ENCODE peak calls at places on chromosome 11, in six cellular contexts. Q is PC-3, R is Peyer's patch, G is heart left ventricle, T is stomach, S is lower lobe of right lung. M is an unnamed sample. For H3K4me1, the result is how much of the 10 kb centered on the place peaks cover.

GRCh38 chr11:70541176-70541575 is 142.8 kb downstream of the CTTN start:
- DNase-seq in Q (no peak), R (peak), G (peak), T (no peak), S (peak), M (no peak)

GRCh38 chr11:18705651-18706281 is 7.2 kb downstream of the TMEM86A start:
- DNase-seq in Q (no peak), R (peak), G (no peak), T (peak), S (peak), M (peak)

GRCh38 chr11:64571050-64571409 is 20.0 kb upstream of the SLC22A12 start:
- DNase-seq in Q (no peak), R (no peak), G (no peak), T (no peak), S (peak), M (no peak)

GRCh38 chr11:13462311-13462927 is 603 bp downstream of the BTBD10 start:
- DNase-seq in Q (peak), R (no peak), G (peak), T (peak), S (peak), M (peak)

GRCh38 chr11:77873345-77873744 is 52.4 kb downstream of the AAMDC start:
- DNase-seq in Q (no peak), R (no peak), G (no peak), T (no peak), S (no peak), M (no peak)

GRCh38 chr11:43504316-43504950 is 145.7 kb downstream of the TTC17 start:
- DNase-seq in Q (peak), R (no peak), G (no peak), T (no peak), S (no peak), M (peak)

GRCh38 chr11:78786086-78786485 is 211.4 kb upstream of the NARS2 start:
- DNase-seq in Q (no peak), R (no peak), G (no peak), T (no peak), S (no peak), M (no peak)

GRCh38 chr11:78643676-78644056 is 69.0 kb upstream of the NARS2 start:
- DNase-seq in Q (no peak), R (no peak), G (no peak), T (no peak), S (no peak), M (no peak)

GRCh38 chr11:128790200-128790599 is 76.9 kb downstream of the KCNJ1 start:
- DNase-seq in Q (peak), R (no peak), G (peak), T (no peak), S (no peak), M (no peak)

GRCh38 chr11:68017858-68018729 is 8.0 kb downstream of the ALDH3B1 start:
- DNase-seq in Q (no peak), R (no peak), G (no peak), T (no peak), S (no peak), M (no peak)

DNA sequence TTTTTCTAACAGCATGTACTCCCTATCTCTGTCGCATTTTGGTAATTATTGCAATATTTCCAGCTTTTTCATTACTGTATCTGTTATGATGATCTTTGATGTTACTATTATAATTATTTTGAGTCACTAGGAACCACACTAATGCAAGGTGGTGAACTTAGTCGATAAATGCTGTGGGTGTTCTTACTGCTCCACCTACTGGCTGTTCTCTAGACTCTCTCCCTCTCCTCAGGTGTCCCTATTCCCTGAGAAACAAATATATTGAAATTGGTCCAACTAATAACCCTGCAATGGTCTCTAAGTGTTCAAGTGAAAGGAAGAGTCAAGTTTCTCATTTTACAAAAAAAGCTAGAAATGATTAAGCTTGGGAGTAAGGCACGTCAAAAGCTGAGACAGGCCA is 10.5 kb downstream of the ARL14EP start:
- DNase-seq in Q (peak), R (no peak), G (no peak), T (no peak), S (no peak), M (no peak)
- TF ChIP-seq CTCF in Q (peak), R (peak), G (peak), T (no peak), S (peak), M (no peak)

GRCh38 chr11:74493816-74494630 is 499 bp upstream of the LIPT2 start:
- DNase-seq in Q (peak), R (no peak), G (no peak), T (no peak), S (no peak), M (peak)
- H3K27ac ChIP-seq in Q (peak), R (peak), G (peak), T (peak), S (peak), M (peak)

DNA sequence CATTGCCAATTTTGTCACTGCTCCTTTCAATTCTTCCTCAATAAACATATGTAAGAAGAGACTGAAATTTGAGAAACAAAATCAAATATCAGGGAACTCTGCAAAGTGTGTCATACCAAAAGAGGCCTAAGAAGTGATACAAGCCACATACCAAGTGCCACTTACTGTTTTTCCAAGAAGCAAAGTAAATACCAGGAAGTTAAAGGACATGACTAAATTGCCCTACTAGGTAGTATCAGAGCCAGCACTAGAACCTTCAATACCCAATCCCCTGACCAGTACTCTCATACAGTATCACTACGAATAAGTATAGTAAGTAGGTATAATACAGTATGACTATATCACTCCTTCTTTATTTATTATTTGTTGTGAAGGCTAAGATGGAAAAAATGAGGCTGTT is 13.6 kb downstream of the MAML2 start:
- DNase-seq in Q (peak), R (no peak), G (no peak), T (no peak), S (no peak), M (no peak)
- H3K4me1 ChIP-seq in Q (under half), R (under half), G (under half), T (under half), S (half or more), M (under half)

GRCh38 chr11:125874556-125875124 is 12.8 kb upstream of the HYLS1 start:
- DNase-seq in Q (peak), R (no peak), G (peak), T (peak), S (no peak), M (peak)
- TF ChIP-seq CTCF in Q (peak), R (peak), G (peak), T (peak), S (peak), M (peak)

DNA sequence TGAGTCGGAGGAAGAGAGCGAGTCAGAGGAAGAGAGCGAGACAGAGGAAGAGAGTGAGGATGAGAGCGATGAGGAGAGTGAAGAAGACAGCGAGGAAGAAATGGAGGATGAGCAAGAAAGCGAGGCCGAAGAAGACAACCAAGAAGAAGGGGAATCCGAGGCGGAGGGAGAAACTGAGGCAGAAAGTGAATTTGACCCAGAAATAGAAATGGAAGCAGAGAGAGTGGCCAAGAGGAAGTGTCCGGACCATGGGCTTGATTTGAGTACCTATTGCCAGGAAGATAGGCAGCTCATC is 780 bp downstream of the TRIM44 start:
- DNase-seq in Q (no peak), R (no peak), G (no peak), T (no peak), S (no peak), M (no peak)
- H3K27ac ChIP-seq in Q (peak), R (peak), G (peak), T (peak), S (peak), M (peak)

GRCh38 chr11:19951558-19952083 is 208.7 kb downstream of the DBX1 start:
- DNase-seq in Q (peak), R (no peak), G (no peak), T (no peak), S (no peak), M (no peak)

GRCh38 chr11:19954899-19955298 is 205.4 kb downstream of the DBX1 start:
- DNase-seq in Q (peak), R (no peak), G (no peak), T (no peak), S (no peak), M (no peak)

GRCh38 chr11:19953909-19954308 is 206.4 kb downstream of the DBX1 start:
- DNase-seq in Q (peak), R (no peak), G (no peak), T (no peak), S (no peak), M (no peak)

GRCh38 chr11:19953342-19953741 is 206.9 kb downstream of the DBX1 start:
- DNase-seq in Q (no peak), R (no peak), G (no peak), T (no peak), S (no peak), M (no peak)

DNA sequence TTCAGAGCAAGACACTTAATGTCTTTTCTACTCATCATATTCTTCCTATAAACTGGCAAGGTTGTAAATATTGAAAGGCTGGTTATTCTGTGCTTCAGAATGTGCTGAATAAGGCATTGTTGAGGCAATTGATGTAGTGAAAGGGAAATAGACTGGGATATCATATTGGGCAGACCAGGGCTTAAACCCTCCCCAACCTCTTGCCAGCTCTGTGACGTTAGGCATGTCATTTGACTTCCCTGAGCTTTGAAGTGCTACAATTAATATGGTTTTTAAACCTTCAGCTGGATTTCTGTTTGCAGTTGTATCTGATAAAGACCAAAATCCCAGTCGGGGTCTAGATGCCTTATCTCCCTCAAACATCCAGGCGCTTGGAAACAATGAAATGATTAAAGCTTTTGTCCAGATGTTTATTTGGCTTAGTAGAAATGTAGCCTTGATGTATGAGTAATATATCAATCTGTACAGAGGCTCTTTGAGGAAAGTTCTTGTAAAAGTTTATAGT is 208.1 kb downstream of the DBX1 start:
- DNase-seq in Q (no peak), R (no peak), G (no peak), T (no peak), S (no peak), M (no peak)
- H3K4me1 ChIP-seq in Q (under half), R (under half), G (under half), T (under half), S (under half), M (under half)

GRCh38 chr11:4541071-4541470 is 3.9 kb upstream of the OR52M1 start:
- DNase-seq in Q (no peak), R (no peak), G (no peak), T (no peak), S (no peak), M (no peak)
- TF ChIP-seq CTCF in Q (no peak), R (no peak), G (no peak), T (no peak), S (no peak), M (no peak)

DNA sequence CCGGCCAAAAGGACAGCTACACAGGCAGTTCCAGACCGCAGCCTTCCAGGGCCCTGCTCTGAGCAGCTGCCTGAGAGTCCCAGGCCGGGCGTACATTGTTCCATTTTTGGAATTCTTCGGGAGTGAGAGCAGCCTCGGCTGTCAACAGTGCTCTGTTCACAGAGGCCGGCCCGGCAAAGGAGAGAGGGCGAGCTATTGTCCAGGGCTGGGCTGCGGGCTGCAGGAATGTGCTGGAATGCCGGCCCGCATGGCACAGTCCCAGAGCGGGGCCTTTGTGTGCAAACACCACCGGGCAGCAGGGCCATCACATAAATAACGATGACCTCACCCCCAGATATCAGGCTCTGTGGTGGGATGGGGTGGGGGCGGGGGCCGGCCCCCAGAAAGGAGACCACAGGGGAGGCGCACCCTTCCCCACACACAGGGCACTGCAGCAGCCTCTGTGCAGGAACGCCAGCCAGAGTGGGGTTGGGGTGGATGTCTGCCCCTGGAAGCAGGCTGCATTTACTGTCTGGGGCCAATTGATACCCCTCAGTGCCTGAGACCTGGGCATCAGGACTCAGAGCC is 15.8 kb downstream of the LINC01488 start:
- DNase-seq in Q (peak), R (peak), G (peak), T (peak), S (peak), M (peak)
- H3K27ac ChIP-seq in Q (no peak), R (no peak), G (peak), T (no peak), S (peak), M (no peak)

DNA sequence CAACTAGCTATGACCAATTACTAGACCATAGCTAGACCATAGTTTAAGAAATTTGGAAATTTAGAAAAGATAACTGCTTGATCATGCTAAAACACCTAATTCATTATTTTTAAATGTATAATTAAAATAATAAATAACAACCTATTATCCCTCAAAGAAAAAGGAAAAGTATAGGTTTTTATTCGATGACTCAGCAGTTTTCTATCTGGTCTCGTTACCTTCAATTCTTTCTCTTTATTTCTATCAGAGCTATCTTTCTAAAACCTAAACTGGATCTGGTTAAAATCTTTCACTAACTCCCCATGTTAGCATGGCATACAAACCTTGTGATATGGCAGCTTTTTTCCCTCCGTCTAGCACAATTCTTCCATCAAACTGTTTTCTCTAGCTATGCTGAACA is 27.3 kb downstream of the CSTPP1 start:
- DNase-seq in Q (no peak), R (no peak), G (no peak), T (no peak), S (no peak), M (no peak)
- H3K4me1 ChIP-seq in Q (under half), R (under half), G (under half), T (under half), S (under half), M (under half)

DNA sequence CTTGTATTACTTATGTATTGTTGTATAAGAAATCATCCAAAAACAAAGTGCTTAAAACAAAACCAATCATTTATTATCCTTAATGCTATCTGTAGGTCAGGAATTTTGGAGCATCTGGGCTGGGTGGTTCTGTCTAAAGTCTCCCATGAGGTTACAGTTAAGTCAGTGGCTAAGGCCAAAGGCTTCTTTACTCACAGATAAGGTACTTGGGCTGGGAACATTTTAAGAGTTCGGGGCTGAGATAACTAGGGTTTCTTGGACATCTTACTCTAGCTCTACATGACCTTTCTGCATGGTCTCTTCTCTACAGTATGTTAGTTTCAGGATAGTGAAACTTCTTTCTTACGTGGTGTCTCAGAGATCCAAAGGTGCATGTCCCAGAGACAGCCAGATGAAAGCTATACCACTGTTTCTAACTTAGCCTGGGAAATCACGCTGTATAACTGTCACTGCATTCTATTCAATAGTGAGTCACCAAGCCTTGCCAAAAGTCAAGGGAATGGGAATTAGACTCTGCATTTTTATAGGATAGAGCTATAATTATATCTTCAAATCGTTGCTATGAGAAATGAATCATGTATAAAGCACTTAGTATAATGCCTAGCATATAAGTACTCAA is 29.6 kb downstream of the SOX6 start:
- DNase-seq in Q (no peak), R (no peak), G (no peak), T (no peak), S (no peak), M (no peak)
- TF ChIP-seq CTCF in Q (no peak), R (no peak), G (no peak), T (no peak), S (no peak), M (no peak)

M was measured in thyroid gland.